ENCODE peak calls at places on chromosomes 4 and X, in six cellular contexts. D is stomach, V is astrocyte, Y is H9, I is upper lobe of right lung, S is mucosa of descending colon. B is an unnamed sample.

GRCh38 chrX:30309139-30309571 is at the start of gene NR0B1:
- DNase-seq in Y (peak), S (no peak), D (no peak), V (no peak), I (no peak), B (peak)

GRCh38 chr4:48047896-48048295 is 31.3 kb downstream of the NIPAL1 start:
- DNase-seq in D (peak), I (no peak), V (no peak), S (peak), Y (no peak), B (no peak)

GRCh38 chr4:89400408-89401035 is 92.9 kb upstream of the GPRIN3 start:
- DNase-seq in D (no peak), Y (no peak), V (peak), S (no peak), I (no peak), B (no peak)

GRCh38 chr4:157678478-157678877 is 457.9 kb downstream of the GRIA2 start:
- DNase-seq in S (no peak), I (no peak), Y (no peak), V (no peak), D (no peak), B (no peak)

GRCh38 chr4:149823770-149824221 is 8.2 kb upstream of the IQCM start:
- DNase-seq in D (no peak), S (no peak), V (peak), Y (no peak), I (no peak), B (no peak)

GRCh38 chrX:47644557-47645091 is 5.7 kb downstream of the ELK1 start:
- DNase-seq in V (no peak), D (no peak), S (no peak), Y (peak), I (no peak), B (peak)

GRCh38 chrX:118239471-118239870 is 106.4 kb upstream of the WDR44 start:
- DNase-seq in I (no peak), V (peak), Y (no peak), S (no peak), D (no peak), B (no peak)

GRCh38 chr4:162422312-162422711 is 258.5 kb upstream of the FSTL5 start:
- DNase-seq in V (no peak), S (no peak), I (no peak), Y (no peak), D (no peak), B (no peak)

GRCh38 chrX:24343719-24344118 is 16.7 kb upstream of the SUPT20HL1 start:
- DNase-seq in S (no peak), V (no peak), I (no peak), D (no peak), Y (no peak), B (no peak)

GRCh38 chrX:23901065-23901464 is 6.7 kb downstream of the APOO start:
- DNase-seq in D (no peak), Y (no peak), I (no peak), V (peak), S (no peak), B (no peak)

GRCh38 chr4:39846135-39846534 is 131.6 kb downstream of the PDS5A start:
- DNase-seq in Y (no peak), S (no peak), I (no peak), V (peak), D (no peak), B (no peak)

GRCh38 chr4:120056249-120056648 is 10.4 kb downstream of the MAD2L1 start:
- DNase-seq in V (no peak), I (no peak), S (no peak), D (no peak), Y (no peak), B (no peak)

GRCh38 chrX:100512471-100512870 is 72.3 kb upstream of the TNMD start:
- DNase-seq in S (no peak), D (no peak), V (no peak), Y (no peak), I (no peak), B (no peak)

GRCh38 chr4:176333076-176333475 is 13.3 kb downstream of the SPCS3 start:
- DNase-seq in V (peak), I (no peak), S (no peak), D (no peak), Y (no peak), B (no peak)

GRCh38 chrX:110853610-110854009 is 58.0 kb upstream of the CHRDL1 start:
- DNase-seq in Y (peak), S (no peak), V (peak), D (no peak), I (no peak), B (peak)

GRCh38 chrX:10557166-10557565 is 63.2 kb downstream of the MID1 start:
- DNase-seq in D (no peak), I (no peak), S (no peak), V (no peak), Y (no peak), B (no peak)

GRCh38 chrX:106906361-106906760 is 3.2 kb upstream of the RIPPLY1 start:
- DNase-seq in V (no peak), S (no peak), D (no peak), Y (no peak), I (no peak), B (no peak)

GRCh38 chr4:1202526-1203378 is 30.4 kb upstream of the SPON2 start:
- DNase-seq in D (peak), S (peak), Y (no peak), I (peak), V (no peak), B (no peak)

DNA sequence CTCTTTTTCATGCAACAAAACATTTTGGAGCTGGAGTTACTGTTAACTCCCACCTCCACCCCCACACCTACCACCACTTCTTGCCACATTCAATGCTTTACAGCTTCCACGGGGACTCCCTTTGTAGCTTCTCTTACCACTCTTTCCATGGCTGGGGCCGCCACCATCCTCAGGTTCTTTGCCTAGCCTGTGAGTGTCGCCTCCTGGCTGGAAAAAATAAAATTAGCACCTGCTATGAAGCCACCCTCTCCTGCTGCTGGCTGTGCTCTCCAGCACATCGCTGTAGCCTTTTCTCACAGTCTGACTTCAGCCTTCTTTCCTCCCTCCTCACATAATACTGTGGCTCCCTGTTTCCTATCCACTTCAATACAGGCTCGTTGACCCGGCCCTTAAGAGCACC is 114.4 kb downstream of the FRAS1 start:
- DNase-seq in S (no peak), Y (peak), D (no peak), I (no peak), V (no peak), B (no peak)
- TF ChIP-seq CTCF in S (no peak), Y (peak), D (no peak), I (no peak), V (no peak), B (no peak)

DNA sequence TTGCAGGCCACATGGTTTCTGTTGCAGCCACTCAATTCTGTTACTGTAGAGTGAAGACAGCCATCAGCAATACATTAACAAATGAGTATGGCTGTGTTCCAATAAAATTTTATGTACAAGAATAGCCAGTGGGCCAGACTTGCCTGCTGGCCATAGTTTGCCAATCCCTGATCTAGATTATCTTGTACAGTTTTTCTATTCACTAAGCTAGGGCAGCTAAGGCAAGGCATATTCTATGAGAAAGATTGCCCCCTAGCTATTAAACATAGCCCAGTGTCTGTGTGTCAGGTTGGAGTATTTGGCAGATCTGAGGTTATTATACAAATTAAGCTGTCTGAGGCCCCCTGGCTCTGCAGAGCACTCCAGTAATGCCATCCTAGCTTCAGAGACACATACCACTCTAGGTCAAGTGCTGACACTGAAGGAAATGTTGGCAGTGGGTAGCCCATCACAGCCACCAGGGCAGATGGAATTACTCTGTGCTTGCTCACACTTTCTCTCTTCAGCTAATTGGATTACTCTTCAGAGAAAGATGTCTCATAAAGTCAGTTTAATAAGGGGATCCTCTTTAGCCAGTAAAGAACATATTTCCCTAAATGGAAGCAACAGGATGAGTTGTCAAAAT is 40.7 kb downstream of the MTTP start:
- DNase-seq in S (no peak), Y (no peak), D (no peak), V (no peak), I (no peak), B (no peak)
- TF ChIP-seq CTCF in S (no peak), Y (no peak), D (no peak), V (no peak), I (no peak), B (no peak)

GRCh38 chr4:2930821-2931764 is 32.1 kb downstream of the NOP14 start:
- DNase-seq in I (peak), S (peak), D (peak), V (no peak), Y (peak), B (no peak)
- TF ChIP-seq CTCF in I (peak), S (no peak), D (peak), V (no peak), Y (peak), B (no peak)

GRCh38 chr4:99723555-99724450 is 66.2 kb upstream of the C4orf54 start:
- DNase-seq in S (peak), Y (peak), D (peak), V (peak), I (peak), B (no peak)
- TF ChIP-seq CTCF in S (no peak), Y (no peak), D (no peak), V (no peak), I (no peak), B (no peak)

DNA sequence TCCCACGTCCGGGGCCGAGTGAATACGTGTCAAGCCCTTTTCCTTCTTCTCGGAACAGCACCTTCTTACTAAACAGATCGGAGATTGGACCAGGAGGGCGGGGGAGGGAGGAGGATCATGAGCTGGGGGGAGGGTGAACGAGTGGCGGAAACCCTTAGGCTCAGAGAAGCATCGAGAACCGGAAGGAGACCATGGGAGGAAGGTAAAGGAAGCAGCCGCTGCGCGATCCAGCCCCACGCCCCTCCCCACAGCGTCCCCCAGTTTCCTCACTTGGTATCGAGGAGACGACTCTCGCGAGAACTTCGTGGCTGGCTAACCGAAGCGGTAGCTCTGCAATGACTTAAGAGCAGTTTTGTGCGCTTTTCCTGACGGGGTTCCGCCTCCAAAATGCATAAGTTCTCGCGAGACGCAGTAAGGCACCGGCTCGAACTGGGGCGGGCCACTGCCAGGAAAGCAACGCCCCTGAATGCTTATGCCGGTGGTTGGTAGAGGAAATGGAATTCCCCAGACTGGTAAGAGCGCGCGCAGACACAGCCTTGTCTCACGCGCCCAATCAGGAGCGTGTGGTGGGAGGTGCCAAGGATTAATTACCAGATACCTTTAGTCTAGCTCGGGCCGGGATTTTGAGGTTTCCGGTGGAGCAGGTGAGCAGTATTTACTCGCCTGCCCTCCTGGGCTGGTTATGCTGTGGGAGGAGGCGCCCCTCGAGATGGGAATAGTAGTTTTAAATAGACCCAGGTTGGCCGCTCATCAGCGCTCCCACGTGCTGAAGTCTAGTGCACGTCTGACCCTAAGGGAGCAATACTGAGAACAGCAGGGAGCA is 534 bp upstream of the UBE2D3 start:
- DNase-seq in D (peak), Y (peak), V (peak), I (peak), S (peak), B (peak)
- TF ChIP-seq CTCF in D (no peak), Y (no peak), V (no peak), I (peak), S (no peak), B (no peak)